ENCODE peak calls at places on chromosomes 3 and 15, in five cellular contexts. One of them, this sample, is unnamed.

GRCh38 chr3:156576887-156577427 is 22.0 kb upstream of the SSR3 start:
- DNase-seq in NCI-H510A treated with DMSO at 0.1 percent for 48 hours: no peak
- DNase-seq in substantia nigra: no peak
- DNase-seq in hepatic stellate cell: no peak
- DNase-seq in cerebellar nuclear complex: no peak
- DNase-seq in this sample: no peak

GRCh38 chr3:129890891-129891290 is 2.6 kb downstream of the TMCC1 start:
- DNase-seq in substantia nigra: no peak
- DNase-seq in NCI-H510A treated with DMSO at 0.1 percent for 48 hours: no peak
- DNase-seq in cerebellar nuclear complex: no peak
- DNase-seq in hepatic stellate cell: no peak
- DNase-seq in this sample: no peak

GRCh38 chr3:69719292-69719691 is 20.0 kb upstream of the MITF start:
- DNase-seq in hepatic stellate cell: no peak
- DNase-seq in substantia nigra: no peak
- DNase-seq in NCI-H510A treated with DMSO at 0.1 percent for 48 hours: no peak
- DNase-seq in cerebellar nuclear complex: no peak
- DNase-seq in this sample: no peak

GRCh38 chr3:146464783-146465182 is 4.6 kb downstream of the PLSCR2 start:
- DNase-seq in NCI-H510A treated with DMSO at 0.1 percent for 48 hours: no peak
- DNase-seq in hepatic stellate cell: no peak
- DNase-seq in substantia nigra: no peak
- DNase-seq in cerebellar nuclear complex: no peak
- DNase-seq in this sample: no peak

GRCh38 chr15:69697913-69698312 is 245.3 kb downstream of the RPLP1 start:
- DNase-seq in substantia nigra: no peak
- DNase-seq in hepatic stellate cell: no peak
- DNase-seq in NCI-H510A treated with DMSO at 0.1 percent for 48 hours: peak
- DNase-seq in cerebellar nuclear complex: no peak
- DNase-seq in this sample: no peak

GRCh38 chr15:34342737-34343575 is at the start of the genes NOP10 and NUTM1:
- DNase-seq in substantia nigra: peak
- DNase-seq in NCI-H510A treated with DMSO at 0.1 percent for 48 hours: peak
- DNase-seq in hepatic stellate cell: peak
- DNase-seq in cerebellar nuclear complex: no peak
- DNase-seq in this sample: peak

GRCh38 chr3:152779649-152780048 is 55.3 kb upstream of the P2RY1 start:
- DNase-seq in cerebellar nuclear complex: no peak
- DNase-seq in substantia nigra: no peak
- DNase-seq in NCI-H510A treated with DMSO at 0.1 percent for 48 hours: no peak
- DNase-seq in hepatic stellate cell: no peak
- DNase-seq in this sample: no peak

GRCh38 chr3:32391643-32392529 is at the start of gene CMTM7:
- DNase-seq in hepatic stellate cell: peak
- DNase-seq in NCI-H510A treated with DMSO at 0.1 percent for 48 hours: peak
- DNase-seq in cerebellar nuclear complex: no peak
- DNase-seq in substantia nigra: peak
- DNase-seq in this sample: peak

GRCh38 chr15:69783211-69783610 is 314.5 kb downstream of the TLE3 start:
- DNase-seq in substantia nigra: no peak
- DNase-seq in cerebellar nuclear complex: no peak
- DNase-seq in NCI-H510A treated with DMSO at 0.1 percent for 48 hours: no peak
- DNase-seq in hepatic stellate cell: no peak
- DNase-seq in this sample: no peak

GRCh38 chr15:81304226-81304625 is 19.7 kb downstream of the STARD5 start:
- DNase-seq in NCI-H510A treated with DMSO at 0.1 percent for 48 hours: no peak
- DNase-seq in hepatic stellate cell: peak
- DNase-seq in substantia nigra: no peak
- DNase-seq in cerebellar nuclear complex: no peak
- DNase-seq in this sample: peak

GRCh38 chr15:95826388-95826781 is 504.1 kb upstream of the NR2F2 start:
- DNase-seq in cerebellar nuclear complex: no peak
- DNase-seq in substantia nigra: no peak
- DNase-seq in hepatic stellate cell: no peak
- DNase-seq in NCI-H510A treated with DMSO at 0.1 percent for 48 hours: no peak
- DNase-seq in this sample: no peak

GRCh38 chr3:194598771-194599557 is 34.3 kb downstream of the TMEM44 start:
- DNase-seq in cerebellar nuclear complex: no peak
- DNase-seq in NCI-H510A treated with DMSO at 0.1 percent for 48 hours: no peak
- DNase-seq in substantia nigra: no peak
- DNase-seq in hepatic stellate cell: peak
- DNase-seq in this sample: no peak

GRCh38 chr15:28110416-28110975 is 11.4 kb upstream of the OCA2 start:
- DNase-seq in NCI-H510A treated with DMSO at 0.1 percent for 48 hours: no peak
- DNase-seq in substantia nigra: no peak
- DNase-seq in hepatic stellate cell: no peak
- DNase-seq in cerebellar nuclear complex: no peak
- DNase-seq in this sample: no peak

GRCh38 chr15:64697911-64698369 is 77.4 kb downstream of the RBPMS2 start:
- DNase-seq in cerebellar nuclear complex: no peak
- DNase-seq in NCI-H510A treated with DMSO at 0.1 percent for 48 hours: no peak
- DNase-seq in hepatic stellate cell: no peak
- DNase-seq in substantia nigra: no peak
- DNase-seq in this sample: no peak

GRCh38 chr3:56222866-56223265 is 245.4 kb downstream of the ERC2 start:
- DNase-seq in substantia nigra: no peak
- DNase-seq in NCI-H510A treated with DMSO at 0.1 percent for 48 hours: no peak
- DNase-seq in cerebellar nuclear complex: no peak
- DNase-seq in hepatic stellate cell: no peak
- DNase-seq in this sample: no peak

GRCh38 chr3:80533553-80533952 is 765.8 kb upstream of the ROBO1 start:
- DNase-seq in NCI-H510A treated with DMSO at 0.1 percent for 48 hours: no peak
- DNase-seq in hepatic stellate cell: no peak
- DNase-seq in cerebellar nuclear complex: no peak
- DNase-seq in substantia nigra: no peak
- DNase-seq in this sample: no peak

GRCh38 chr3:179929091-179929529 is 107.6 kb downstream of the PEX5L start:
- DNase-seq in hepatic stellate cell: peak
- DNase-seq in cerebellar nuclear complex: no peak
- DNase-seq in NCI-H510A treated with DMSO at 0.1 percent for 48 hours: peak
- DNase-seq in substantia nigra: peak
- DNase-seq in this sample: peak

GRCh38 chr15:89136818-89137772 is 48.8 kb downstream of the ABHD2 start:
- DNase-seq in substantia nigra: no peak
- DNase-seq in hepatic stellate cell: peak
- DNase-seq in NCI-H510A treated with DMSO at 0.1 percent for 48 hours: no peak
- DNase-seq in cerebellar nuclear complex: peak
- DNase-seq in this sample: peak

GRCh38 chr3:64798316-64798715 is 110.5 kb upstream of the ADAMTS9 start:
- DNase-seq in hepatic stellate cell: no peak
- DNase-seq in cerebellar nuclear complex: no peak
- DNase-seq in NCI-H510A treated with DMSO at 0.1 percent for 48 hours: no peak
- DNase-seq in substantia nigra: no peak
- DNase-seq in this sample: no peak